ENCODE peak calls at places on chromosomes 4 and X, in ten cellular contexts. A, E, K, T, J, Z, G, Y, M and D are unnamed samples.

GRCh38 chrX:48498374-48498809 is 10.4 kb upstream of the PORCN start:
- DNase-seq in E (no peak), K (no peak), T (peak; percentile 63), M (no peak), J (peak; percentile 73), G (peak; percentile 68), Z (no peak), Y (no peak), A (no peak), D (peak; percentile 74)

GRCh38 chr4:6917445-6918241 is 8.0 kb downstream of the TBC1D14 start:
- DNase-seq in Y (peak; percentile 62), E (no peak), Z (peak; percentile 29), A (peak; percentile 65), K (peak; percentile 70), J (no peak), M (peak; percentile 49), G (peak; percentile 49), T (no peak), D (no peak)

GRCh38 chr4:40325406-40326019 is 9.6 kb upstream of the CHRNA9 start:
- DNase-seq in G (peak; percentile 78), E (peak; percentile 70), Z (peak; percentile 83), J (peak; percentile 52), T (peak; percentile 77), Y (peak; percentile 69), A (no peak), M (no peak), K (peak; percentile 38), D (peak; percentile 72)

GRCh38 chr4:186037692-186038658 is 31.0 kb upstream of the TLR3 start:
- DNase-seq in T (peak; percentile 93), K (no peak), Z (peak; percentile 4), A (peak; percentile 68), M (no peak), G (peak; percentile 86), J (peak; percentile 48), E (no peak), Y (peak; percentile 72), D (peak; percentile 80)

GRCh38 chr4:12458621-12459020 is 1025.5 kb downstream of the RAB28 start:
- DNase-seq in J (peak; percentile 20), T (no peak), K (no peak), E (no peak), Y (no peak), A (no peak), M (no peak), G (no peak), Z (no peak), D (no peak)

GRCh38 chrX:111823068-111823467 is 52.9 kb upstream of the TRPC5OS start:
- DNase-seq in M (no peak), K (no peak), J (no peak), Y (peak; percentile 89), E (no peak), A (no peak), G (no peak), T (no peak), Z (no peak), D (peak; percentile 25)

GRCh38 chr4:137545461-137545861 is 13.2 kb upstream of the PCDH18 start:
- DNase-seq in T (peak; percentile 87), Z (no peak), J (no peak), A (no peak), M (no peak), K (no peak), G (peak; percentile 72), E (no peak), Y (peak; percentile 49), D (peak; percentile 94)

GRCh38 chrX:73581002-73581628 is 18.1 kb downstream of the CHIC1 start:
- DNase-seq in G (peak; percentile 0), J (no peak), Y (no peak), T (no peak), M (no peak), A (no peak), E (no peak), Z (no peak), K (no peak), D (no peak)

GRCh38 chr4:94469221-94469784 is 17.6 kb downstream of the PDLIM5 start:
- DNase-seq in M (no peak), A (no peak), Y (no peak), E (no peak), T (no peak), J (no peak), Z (no peak), G (no peak), K (no peak), D (no peak)

GRCh38 chrX:109624022-109624421 is 950 bp downstream of the KCNE5 start:
- DNase-seq in M (no peak), K (no peak), A (no peak), G (no peak), J (no peak), Y (no peak), Z (no peak), T (no peak), E (no peak), D (no peak)
- H3K4me3 ChIP-seq in M (no peak overlapping the region), K (no peak overlapping the region), A (no peak overlapping the region), G (no peak overlapping the region), J (no peak overlapping the region), Y (no peak overlapping the region), Z (no peak overlapping the region), T (no peak overlapping the region), E (no peak overlapping the region), D (no peak overlapping the region)

DNA sequence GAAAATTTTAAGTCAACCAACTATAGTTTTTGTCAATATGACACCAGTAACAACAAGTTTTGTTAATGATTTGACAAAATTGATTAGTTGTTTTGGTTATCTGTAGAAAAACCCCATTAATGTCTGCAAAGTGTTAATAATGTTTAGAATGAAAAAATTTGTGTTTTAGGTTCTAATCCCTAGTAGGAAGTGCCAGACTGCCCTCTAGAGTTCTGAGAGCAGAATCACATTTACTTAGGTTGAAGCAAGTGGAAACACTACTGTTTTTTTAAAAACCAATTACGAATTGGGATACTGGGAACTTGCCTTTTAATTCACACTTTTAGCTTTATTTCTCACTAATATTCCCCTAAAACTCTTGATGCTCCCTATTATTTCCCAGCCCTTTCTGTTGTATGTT is 101.1 kb upstream of the CYLC1 start:
- DNase-seq in Y (peak; percentile 57), T (peak; percentile 3), G (no peak), J (no peak), K (no peak), M (no peak), Z (no peak), E (no peak), A (no peak), D (peak; percentile 9)
- H3K4me3 ChIP-seq in Y (peak overlapping the region; percentile 28), T (no peak overlapping the region), G (no peak overlapping the region), J (no peak overlapping the region), K (no peak overlapping the region), M (no peak overlapping the region), Z (no peak overlapping the region), E (no peak overlapping the region), A (no peak overlapping the region), D (no peak overlapping the region)

GRCh38 chr4:26331380-26331945 is 10.6 kb downstream of the RBPJ start:
- DNase-seq in G (no peak), Y (no peak), A (no peak), J (no peak), T (no peak), K (no peak), Z (no peak), M (no peak), E (no peak), D (no peak)

GRCh38 chr4:26330186-26330787 is 9.5 kb downstream of the RBPJ start:
- DNase-seq in E (no peak), T (peak; percentile 75), Z (peak; percentile 46), G (peak; percentile 79), K (no peak), J (peak; percentile 34), A (no peak), M (no peak), Y (peak; percentile 66), D (peak; percentile 68)

GRCh38 chr4:26334366-26334765 is 13.6 kb downstream of the RBPJ start:
- DNase-seq in J (no peak), M (no peak), A (no peak), G (no peak), E (no peak), Z (no peak), Y (no peak), K (no peak), T (no peak), D (no peak)

GRCh38 chr4:26326791-26327190 is 6.0 kb downstream of the RBPJ start:
- DNase-seq in A (no peak), M (no peak), Z (no peak), E (no peak), G (peak; percentile 96), J (peak; percentile 62), T (peak; percentile 89), K (no peak), Y (no peak), D (peak; percentile 95)

DNA sequence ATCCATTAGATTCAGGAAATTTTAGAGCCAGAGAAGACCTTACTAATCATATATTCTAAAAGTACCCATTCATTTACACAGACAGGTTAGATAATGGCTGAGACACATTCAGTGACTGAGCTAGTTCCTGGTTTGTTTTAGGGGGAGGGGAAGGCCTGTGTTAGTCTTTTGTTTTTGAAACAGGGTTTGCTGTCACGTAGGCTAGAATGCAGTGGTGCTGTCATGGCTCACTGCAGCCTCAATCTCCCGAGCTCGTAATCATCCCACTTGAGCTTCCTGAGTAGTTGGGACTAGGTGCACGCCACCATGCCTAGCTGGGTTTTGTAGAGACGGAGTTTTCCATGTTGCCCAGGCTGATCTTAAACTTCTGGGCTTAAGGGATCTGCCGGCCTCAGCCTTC is 10.1 kb downstream of the RBPJ start:
- DNase-seq in Y (peak; percentile 49), A (no peak), Z (no peak), T (no peak), J (no peak), K (no peak), G (no peak), M (no peak), E (no peak), D (no peak)
- H3K4me3 ChIP-seq in Y (peak overlapping the region; percentile 8), A (no peak overlapping the region), Z (no peak overlapping the region), T (no peak overlapping the region), J (no peak overlapping the region), K (no peak overlapping the region), G (no peak overlapping the region), M (no peak overlapping the region), E (no peak overlapping the region), D (no peak overlapping the region)

GRCh38 chrX:1685460-1685859 is 70.6 kb downstream of the ASMT start:
- DNase-seq in J (no peak), Y (peak; percentile 28), E (no peak), G (no peak), M (no peak), Z (no peak), K (no peak), A (no peak), T (no peak), D (no peak)
- H3K4me3 ChIP-seq in J (no peak overlapping the region), Y (no peak overlapping the region), E (no peak overlapping the region), G (no peak overlapping the region), M (no peak overlapping the region), Z (no peak overlapping the region), K (no peak overlapping the region), A (no peak overlapping the region), T (no peak overlapping the region), D (no peak overlapping the region)

DNA sequence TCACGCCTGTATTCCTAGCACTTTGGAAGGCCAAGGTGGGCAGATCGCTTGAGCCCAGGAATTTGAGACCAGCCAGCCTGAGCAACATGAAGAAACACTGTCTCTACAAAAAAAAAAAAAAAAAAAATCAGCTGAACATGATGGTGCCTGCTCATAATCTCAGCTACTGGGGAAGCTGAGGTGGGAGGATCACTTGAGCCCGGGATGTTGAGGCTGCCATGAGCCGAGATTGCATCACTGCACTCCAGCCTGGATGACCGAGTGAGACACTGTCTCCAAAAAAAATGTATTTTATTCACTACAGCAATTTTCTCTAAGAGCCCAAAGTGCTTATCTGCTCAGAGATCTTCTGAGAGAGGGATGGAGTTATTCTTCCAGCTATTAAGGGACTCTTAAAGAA is 215.8 kb upstream of the PPP3CA start:
- DNase-seq in E (no peak), M (no peak), J (no peak), K (no peak), Y (no peak), A (no peak), T (peak; percentile 4), G (no peak), Z (no peak), D (no peak)
- H3K4me3 ChIP-seq in E (no peak overlapping the region), M (no peak overlapping the region), J (no peak overlapping the region), K (no peak overlapping the region), Y (no peak overlapping the region), A (no peak overlapping the region), T (no peak overlapping the region), G (no peak overlapping the region), Z (no peak overlapping the region), D (no peak overlapping the region)